ENCODE peak calls at places on chromosomes 2 and 18, in four cellular contexts. One of them, this sample, is unnamed.

GRCh38 chr2:127641133-127641532 is 4.8 kb upstream of the GPR17 start:
- DNase-seq in mesendoderm: no peak
- DNase-seq in neuronal stem cell: no peak
- DNase-seq in IMR-90: no peak
- DNase-seq in this sample: no peak

GRCh38 chr18:10454800-10455550 is 540 bp downstream of the APCDD1 start:
- DNase-seq in neuronal stem cell: peak; percentile 17
- DNase-seq in IMR-90: peak; percentile 20
- DNase-seq in mesendoderm: peak; percentile 67
- DNase-seq in this sample: peak; percentile 25

GRCh38 chr2:234463626-234464290 is 33.1 kb downstream of the ARL4C start:
- DNase-seq in mesendoderm: no peak
- DNase-seq in IMR-90: peak; percentile 76
- DNase-seq in neuronal stem cell: no peak
- DNase-seq in this sample: no peak

GRCh38 chr2:65413610-65414009 is 18.8 kb downstream of the SPRED2 start:
- DNase-seq in neuronal stem cell: no peak
- DNase-seq in IMR-90: peak; percentile 68
- DNase-seq in mesendoderm: no peak
- DNase-seq in this sample: no peak

GRCh38 chr2:127700527-127701192 is 637 bp upstream of the SFT2D3 start:
- DNase-seq in neuronal stem cell: peak; percentile 37
- DNase-seq in mesendoderm: peak; percentile 94
- DNase-seq in IMR-90: no peak
- DNase-seq in this sample: peak; percentile 88

GRCh38 chr2:196293751-196294486 is 122.5 kb upstream of the STK17B start:
- DNase-seq in neuronal stem cell: no peak
- DNase-seq in mesendoderm: no peak
- DNase-seq in IMR-90: peak; percentile 96
- DNase-seq in this sample: peak; percentile 85

GRCh38 chr2:229344151-229344551 is 73.1 kb upstream of the PID1 start:
- DNase-seq in mesendoderm: no peak
- DNase-seq in IMR-90: no peak
- DNase-seq in neuronal stem cell: no peak
- DNase-seq in this sample: peak; percentile 93

GRCh38 chr2:179936654-179937053 is 70.4 kb downstream of the CWC22 start:
- DNase-seq in IMR-90: no peak
- DNase-seq in neuronal stem cell: peak; percentile 14
- DNase-seq in mesendoderm: peak; percentile 70
- DNase-seq in this sample: peak; percentile 0

GRCh38 chr2:200750323-200750910 is 61.3 kb upstream of the BZW1 start:
- DNase-seq in IMR-90: no peak
- DNase-seq in mesendoderm: peak; percentile 73
- DNase-seq in neuronal stem cell: no peak
- DNase-seq in this sample: peak; percentile 93

GRCh38 chr2:194346189-194346588 is 1310.8 kb upstream of the SLC39A10 start:
- DNase-seq in neuronal stem cell: peak; percentile 18
- DNase-seq in mesendoderm: peak; percentile 43
- DNase-seq in IMR-90: no peak
- DNase-seq in this sample: no peak

GRCh38 chr18:55089595-55089994 is 130.3 kb upstream of the CCDC68 start:
- DNase-seq in neuronal stem cell: no peak
- DNase-seq in IMR-90: peak; percentile 1
- DNase-seq in mesendoderm: no peak
- DNase-seq in this sample: no peak

GRCh38 chr18:47191956-47192355 is 15.8 kb upstream of the IER3IP1 start:
- DNase-seq in IMR-90: peak; percentile 32
- DNase-seq in mesendoderm: peak; percentile 18
- DNase-seq in neuronal stem cell: no peak
- DNase-seq in this sample: no peak

GRCh38 chr2:131148426-131148825 is 43.3 kb downstream of the PLEKHB2 start:
- DNase-seq in IMR-90: no peak
- DNase-seq in neuronal stem cell: no peak
- DNase-seq in mesendoderm: peak; percentile 48
- DNase-seq in this sample: peak; percentile 13

DNA sequence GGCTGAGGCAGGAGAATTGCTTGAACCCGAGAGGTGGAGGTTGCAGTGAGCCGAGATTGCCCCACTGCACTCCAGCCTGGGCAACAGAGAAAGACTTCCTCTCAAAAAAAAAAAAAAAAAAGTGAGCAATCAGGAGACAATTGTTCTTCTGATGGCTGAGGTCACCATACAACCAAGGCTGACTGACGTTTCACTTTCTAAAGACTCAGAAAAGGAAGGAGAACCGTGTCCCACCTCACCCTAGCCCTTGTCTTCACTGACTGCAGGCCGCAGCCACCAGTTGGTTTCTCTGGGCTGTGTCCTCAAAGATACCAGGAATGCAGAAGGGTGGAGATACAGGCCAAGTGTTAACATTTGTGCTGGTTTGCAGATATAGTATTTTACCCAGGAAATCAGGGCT is 7.7 kb upstream of the SLC35F6 start:
- DNase-seq in neuronal stem cell: no peak
- DNase-seq in IMR-90: no peak
- DNase-seq in mesendoderm: peak; percentile 67
- DNase-seq in this sample: no peak
- H3K79me1 ChIP-seq in neuronal stem cell: no peaks in the 10 kb centered on the region
- H3K79me1 ChIP-seq in IMR-90: peaks cover 15% of the 10 kb centered on the region
- H3K79me1 ChIP-seq in mesendoderm: no peaks in the 10 kb centered on the region
- H3K79me1 ChIP-seq in this sample: peaks cover 11% of the 10 kb centered on the region

GRCh38 chr2:155518094-155518493 is 814.4 kb downstream of the NR4A2 start:
- DNase-seq in neuronal stem cell: no peak
- DNase-seq in IMR-90: no peak
- DNase-seq in mesendoderm: no peak
- DNase-seq in this sample: no peak
- H2BK120ac ChIP-seq in neuronal stem cell: no peak overlapping the region
- H2BK120ac ChIP-seq in IMR-90: no peak overlapping the region
- H2BK120ac ChIP-seq in mesendoderm: no peak overlapping the region
- H2BK120ac ChIP-seq in this sample: no peak overlapping the region

GRCh38 chr2:190882327-190882766 is 1.7 kb downstream of the GLS start:
- DNase-seq in neuronal stem cell: no peak
- DNase-seq in IMR-90: no peak
- DNase-seq in mesendoderm: no peak
- DNase-seq in this sample: no peak
- H3K4me1 ChIP-seq in neuronal stem cell: peaks cover 12% of the 10 kb centered on the region
- H3K4me1 ChIP-seq in IMR-90: peaks cover 3% of the 10 kb centered on the region
- H3K4me1 ChIP-seq in mesendoderm: peaks cover 5% of the 10 kb centered on the region
- H3K4me1 ChIP-seq in this sample: peaks cover 6% of the 10 kb centered on the region

GRCh38 chr18:56807883-56808282 is 156.7 kb downstream of the WDR7 start:
- DNase-seq in neuronal stem cell: no peak
- DNase-seq in IMR-90: no peak
- DNase-seq in mesendoderm: no peak
- DNase-seq in this sample: no peak
- H3K79me1 ChIP-seq in neuronal stem cell: no peaks in the 10 kb centered on the region
- H3K79me1 ChIP-seq in IMR-90: no peaks in the 10 kb centered on the region
- H3K79me1 ChIP-seq in mesendoderm: no peaks in the 10 kb centered on the region
- H3K79me1 ChIP-seq in this sample: no peaks in the 10 kb centered on the region